ENCODE peak calls at places on chromosomes 1 and 21, in four cellular contexts. One of them, this sample, is unnamed.

GRCh38 chr21:43864313-43864805 is 664 bp upstream of the AGPAT3 start:
- DNase-seq in kidney tubule cell: peak; percentile 66
- DNase-seq in suprapubic skin: no peak
- DNase-seq in GM18507: no peak
- DNase-seq in this sample: peak; percentile 34

GRCh38 chr1:229165327-229165726 is 105.6 kb upstream of the RAB4A start:
- DNase-seq in kidney tubule cell: no peak
- DNase-seq in suprapubic skin: no peak
- DNase-seq in GM18507: no peak
- DNase-seq in this sample: no peak

GRCh38 chr1:24893431-24893830 is 36.6 kb downstream of the RUNX3 start:
- DNase-seq in kidney tubule cell: no peak
- DNase-seq in suprapubic skin: peak; percentile 7
- DNase-seq in GM18507: no peak
- DNase-seq in this sample: no peak

GRCh38 chr1:25487628-25488027 is 55.8 kb upstream of the LDLRAP1 start:
- DNase-seq in kidney tubule cell: no peak
- DNase-seq in suprapubic skin: no peak
- DNase-seq in GM18507: no peak
- DNase-seq in this sample: no peak

GRCh38 chr1:209356909-209357498 is 226.5 kb upstream of the CAMK1G start:
- DNase-seq in kidney tubule cell: peak; percentile 54
- DNase-seq in suprapubic skin: no peak
- DNase-seq in GM18507: no peak
- DNase-seq in this sample: no peak

GRCh38 chr1:116919802-116920201 is 10.1 kb downstream of the PTGFRN start:
- DNase-seq in kidney tubule cell: no peak
- DNase-seq in suprapubic skin: no peak
- DNase-seq in GM18507: no peak
- DNase-seq in this sample: peak; percentile 60

GRCh38 chr1:6358144-6358624 is 35.4 kb downstream of the ACOT7 start:
- DNase-seq in kidney tubule cell: peak; percentile 50
- DNase-seq in suprapubic skin: no peak
- DNase-seq in GM18507: no peak
- DNase-seq in this sample: no peak

GRCh38 chr1:1340791-1341548 is 8.2 kb downstream of the DVL1 start:
- DNase-seq in kidney tubule cell: no peak
- DNase-seq in suprapubic skin: no peak
- DNase-seq in GM18507: no peak
- DNase-seq in this sample: no peak

GRCh38 chr1:202110977-202111376 is 11.7 kb upstream of the GPR37L1 start:
- DNase-seq in kidney tubule cell: no peak
- DNase-seq in suprapubic skin: no peak
- DNase-seq in GM18507: no peak
- DNase-seq in this sample: no peak

GRCh38 chr1:66563094-66563800 is 29.3 kb downstream of the SGIP1 start:
- DNase-seq in kidney tubule cell: peak; percentile 88
- DNase-seq in suprapubic skin: no peak
- DNase-seq in GM18507: no peak
- DNase-seq in this sample: peak; percentile 23

GRCh38 chr1:24463756-24464377 is 38.8 kb upstream of the RCAN3 start:
- DNase-seq in kidney tubule cell: no peak
- DNase-seq in suprapubic skin: no peak
- DNase-seq in GM18507: no peak
- DNase-seq in this sample: no peak

GRCh38 chr1:33272509-33272908 is 16.2 kb downstream of the ZNF362 start:
- DNase-seq in kidney tubule cell: no peak
- DNase-seq in suprapubic skin: no peak
- DNase-seq in GM18507: no peak
- DNase-seq in this sample: no peak

GRCh38 chr1:21254335-21254951 is 35.8 kb downstream of the ECE1 start:
- DNase-seq in kidney tubule cell: no peak
- DNase-seq in suprapubic skin: no peak
- DNase-seq in GM18507: no peak
- DNase-seq in this sample: no peak

GRCh38 chr1:224852901-224853568 is 76.4 kb upstream of the DNAH14 start:
- DNase-seq in kidney tubule cell: peak; percentile 60
- DNase-seq in suprapubic skin: no peak
- DNase-seq in GM18507: no peak
- DNase-seq in this sample: no peak

GRCh38 chr1:201653883-201654282 is 115.0 kb downstream of the NAV1 start:
- DNase-seq in kidney tubule cell: peak; percentile 42
- DNase-seq in suprapubic skin: no peak
- DNase-seq in GM18507: no peak
- DNase-seq in this sample: no peak

GRCh38 chr21:45972716-45973474 is 8.7 kb upstream of the COL6A1 start:
- DNase-seq in kidney tubule cell: no peak
- DNase-seq in suprapubic skin: peak; percentile 85
- DNase-seq in GM18507: no peak
- DNase-seq in this sample: peak; percentile 61

GRCh38 chr1:201877877-201878339 is 10.8 kb upstream of the SHISA4 start:
- DNase-seq in kidney tubule cell: peak; percentile 63
- DNase-seq in suprapubic skin: no peak
- DNase-seq in GM18507: no peak
- DNase-seq in this sample: peak; percentile 59